ENCODE peak calls at places on chromosomes 7 and 10, in ten cellular contexts. L, D, J, V, C, G, K, M, Y and N are unnamed samples.

GRCh38 chr10:51485668-51486067 is 213.7 kb downstream of the CSTF2T start:
- DNase-seq in L (no peak), G (no peak), K (no peak), M (no peak), D (no peak), C (no peak), J (no peak), V (no peak), Y (no peak), N (no peak)

GRCh38 chr7:99860281-99861127 is 16.3 kb downstream of the OR2AE1 start:
- DNase-seq in L (peak; percentile 68), M (peak; percentile 54), V (peak; percentile 12), D (no peak), C (no peak), Y (peak; percentile 94), K (peak; percentile 46), J (no peak), G (no peak), N (peak; percentile 33)

GRCh38 chr7:102303669-102304422 is 17.2 kb downstream of the SH2B2 start:
- DNase-seq in M (no peak), C (no peak), D (no peak), J (no peak), G (no peak), V (no peak), K (no peak), Y (no peak), L (no peak), N (no peak)

GRCh38 chr10:97327348-97328294 is 6.9 kb downstream of the FRAT2 start:
- DNase-seq in L (peak; percentile 79), G (peak; percentile 34), D (peak; percentile 22), K (no peak), M (no peak), Y (no peak), V (no peak), J (no peak), C (no peak), N (no peak)

GRCh38 chr7:44225566-44226395 is 25.0 kb downstream of the YKT6 start:
- DNase-seq in D (no peak), V (no peak), M (no peak), G (no peak), K (no peak), L (no peak), Y (no peak), C (no peak), J (no peak), N (no peak)

GRCh38 chr7:106720641-106721040 is 59.7 kb upstream of the CCDC71L start:
- DNase-seq in Y (no peak), G (no peak), C (no peak), V (no peak), M (no peak), K (no peak), D (no peak), J (no peak), L (no peak), N (no peak)

GRCh38 chr10:120593693-120594092 is 136.7 kb downstream of the PLPP4 start:
- DNase-seq in G (no peak), M (no peak), C (no peak), V (no peak), K (no peak), J (no peak), Y (no peak), D (no peak), L (no peak), N (no peak)

GRCh38 chr10:104308439-104308903 is 29.8 kb downstream of the ITPRIP start:
- DNase-seq in D (no peak), K (no peak), C (no peak), M (no peak), V (no peak), Y (peak; percentile 20), J (no peak), L (no peak), G (no peak), N (no peak)

GRCh38 chr7:729154-730000 is 2.3 kb upstream of the PRKAR1B start:
- DNase-seq in V (no peak), C (no peak), K (no peak), L (no peak), G (no peak), D (no peak), J (no peak), Y (no peak), M (peak; percentile 38), N (no peak)

GRCh38 chr10:103745264-103746247 is 109.8 kb downstream of the SH3PXD2A start:
- DNase-seq in D (no peak), C (no peak), M (no peak), G (peak; percentile 47), L (no peak), K (no peak), V (no peak), Y (peak; percentile 43), J (no peak), N (no peak)

GRCh38 chr10:102281103-102281502 is 35.8 kb downstream of the GBF1 start:
- DNase-seq in Y (no peak), J (no peak), K (peak; percentile 38), M (no peak), L (no peak), V (peak; percentile 19), D (no peak), G (no peak), C (no peak), N (no peak)

GRCh38 chr10:67306588-67307205 is 380.9 kb downstream of the LRRTM3 start:
- DNase-seq in D (no peak), K (peak; percentile 14), G (no peak), V (peak; percentile 66), C (no peak), J (no peak), Y (no peak), M (no peak), L (peak; percentile 9), N (no peak)

GRCh38 chr7:105776068-105776790 is 100.2 kb downstream of the ATXN7L1 start:
- DNase-seq in J (no peak), L (no peak), Y (peak; percentile 100), V (peak; percentile 97), C (no peak), M (no peak), K (peak; percentile 98), G (peak; percentile 32), D (no peak), N (peak; percentile 81)

GRCh38 chr7:94417921-94418320 is 23.2 kb downstream of the COL1A2 start:
- DNase-seq in D (no peak), V (no peak), L (no peak), G (no peak), M (no peak), C (no peak), J (no peak), Y (no peak), K (peak; percentile 36), N (no peak)

GRCh38 chr7:16223963-16224707 is 197.2 kb downstream of the CRPPA start:
- DNase-seq in D (no peak), J (no peak), V (no peak), C (no peak), L (no peak), M (no peak), G (no peak), Y (no peak), K (no peak), N (no peak)

GRCh38 chr10:81018898-81019890 is 481.5 kb downstream of the SH2D4B start:
- DNase-seq in J (no peak), V (peak; percentile 61), K (peak; percentile 65), C (no peak), L (peak; percentile 21), G (no peak), D (peak; percentile 43), Y (peak; percentile 55), M (no peak), N (no peak)

GRCh38 chr7:29194594-29195417 is at the start of gene CHN2:
- DNase-seq in G (peak; percentile 76), C (peak; percentile 51), J (peak; percentile 50), L (peak; percentile 73), K (peak; percentile 30), D (peak; percentile 56), M (peak; percentile 52), Y (peak; percentile 11), V (peak; percentile 45), N (no peak)

GRCh38 chr7:99631311-99632109 is 14.8 kb downstream of the ZSCAN25 start:
- DNase-seq in Y (peak; percentile 55), D (no peak), M (no peak), G (no peak), K (peak; percentile 21), L (peak; percentile 73), V (no peak), C (no peak), J (no peak), N (no peak)

GRCh38 chr7:226281-226882 is 34.0 kb downstream of the FAM20C start:
- DNase-seq in V (no peak), C (no peak), J (no peak), D (no peak), M (no peak), G (no peak), Y (peak; percentile 79), K (no peak), L (no peak), N (no peak)

GRCh38 chr7:153006452-153006851 is 246.9 kb downstream of the ACTR3B start:
- DNase-seq in V (no peak), Y (no peak), K (no peak), G (no peak), J (no peak), C (no peak), M (no peak), D (no peak), L (no peak), N (no peak)

GRCh38 chr10:121092341-121093099 is 241.4 kb downstream of the WDR11 start:
- DNase-seq in Y (no peak), V (no peak), L (no peak), K (peak; percentile 62), G (no peak), J (no peak), D (no peak), M (no peak), C (no peak), N (no peak)

GRCh38 chr10:56231436-56231835 is 129.6 kb downstream of the ZWINT start:
- DNase-seq in G (no peak), V (no peak), L (no peak), D (no peak), C (no peak), M (no peak), Y (no peak), K (no peak), J (no peak), N (no peak)

GRCh38 chr7:36313607-36314006 is 76.1 kb upstream of the ANLN start:
- DNase-seq in Y (no peak), C (no peak), M (no peak), J (no peak), G (no peak), D (no peak), L (no peak), V (no peak), K (no peak), N (no peak)

GRCh38 chr10:130045091-130045652 is 65.5 kb downstream of the C10orf143 start:
- DNase-seq in D (no peak), M (no peak), C (no peak), J (no peak), G (peak; percentile 13), L (peak; percentile 66), K (peak; percentile 4), V (peak; percentile 30), Y (peak; percentile 48), N (peak; percentile 45)

GRCh38 chr7:30710669-30711068 is 28.4 kb upstream of the CRHR2 start:
- DNase-seq in G (no peak), K (peak; percentile 13), L (no peak), D (no peak), V (no peak), M (no peak), J (no peak), C (no peak), Y (peak; percentile 38), N (no peak)

GRCh38 chr10:128990986-128991385 is 476.1 kb upstream of the MGMT start:
- DNase-seq in M (no peak), K (no peak), D (no peak), C (no peak), Y (no peak), G (no peak), V (no peak), L (no peak), J (no peak), N (no peak)